ENCODE peak calls at places on chromosomes 5 and 9, in six cellular contexts. T is NCI-H1105 treated with DMSO at 0.1 percent for 48 hours, P is AG09319, R is C1 segment of cervical spinal cord, V is astrocyte of the cerebellum, C is AG10803. K is an unnamed sample.
A peak's percentile ranks its signal among the peaks of the same experiment; 100 is the strongest.

GRCh38 chr5:159851053-159851452 is 65.2 kb upstream of the ADRA1B start:
- DNase-seq in T (no peak), P (no peak), R (no peak), V (no peak), C (no peak), K (no peak)

GRCh38 chr5:50440651-50441478 is at the start of gene EMB:
- DNase-seq in T (peak; percentile 56), P (no peak), R (peak; percentile 29), V (no peak), C (peak; percentile 6), K (peak; percentile 76)

GRCh38 chr5:6576861-6577501 is 55.9 kb downstream of the NSUN2 start:
- DNase-seq in T (peak; percentile 66), P (peak; percentile 24), R (no peak), V (peak; percentile 57), C (peak; percentile 67), K (peak; percentile 50)

GRCh38 chr9:133993635-133994253 is 1.6 kb upstream of the VAV2 start:
- DNase-seq in T (no peak), P (no peak), R (no peak), V (no peak), C (no peak), K (no peak)

GRCh38 chr5:67246108-67246507 is 49.5 kb upstream of the CD180 start:
- DNase-seq in T (peak; percentile 62), P (peak; percentile 53), R (no peak), V (peak; percentile 92), C (peak; percentile 78), K (peak; percentile 54)

GRCh38 chr5:91938441-91938840 is 555.3 kb upstream of the ARRDC3 start:
- DNase-seq in T (no peak), P (no peak), R (no peak), V (no peak), C (no peak), K (no peak)

GRCh38 chr5:169686137-169686536 is 49.1 kb downstream of the DOCK2 start:
- DNase-seq in T (no peak), P (no peak), R (no peak), V (no peak), C (no peak), K (peak; percentile 23)

GRCh38 chr9:18707489-18708210 is 233.7 kb downstream of the ADAMTSL1 start:
- DNase-seq in T (no peak), P (no peak), R (no peak), V (no peak), C (peak; percentile 56), K (no peak)

GRCh38 chr5:59768204-59769040 is 125.1 kb downstream of the PDE4D start:
- DNase-seq in T (peak; percentile 70), P (no peak), R (peak; percentile 52), V (peak; percentile 86), C (peak; percentile 54), K (peak; percentile 94)